ENCODE peak calls at places on chromosomes 12 and 14, in four cellular contexts. Z, C, U and A are unnamed samples. For H3K36me3, the result is how much of the 10 kb centered on the place peaks cover.

GRCh38 chr12:65113621-65114035 is 7.5 kb downstream of the WIF1 start:
- DNase-seq in Z (no peak), C (no peak), U (no peak), A (no peak)

GRCh38 chr12:66066071-66066928 is 64.2 kb downstream of the LLPH start:
- DNase-seq in Z (peak), C (no peak), U (no peak), A (no peak)

GRCh38 chr12:113413488-113413939 is 8.7 kb upstream of the SDSL start:
- DNase-seq in Z (peak), C (no peak), U (no peak), A (no peak)

GRCh38 chr12:20376984-20377383 is 8.6 kb downstream of the PDE3A start:
- DNase-seq in Z (no peak), C (no peak), U (no peak), A (no peak)

GRCh38 chr12:13203028-13203922 is 6.7 kb downstream of the EMP1 start:
- DNase-seq in Z (peak), C (no peak), U (peak), A (no peak)

GRCh38 chr14:59507063-59507751 is 22.9 kb downstream of the JKAMP start:
- DNase-seq in Z (peak), C (no peak), U (peak), A (no peak)

GRCh38 chr12:92244036-92244435 is 98.4 kb upstream of the BTG1 start:
- DNase-seq in Z (no peak), C (no peak), U (peak), A (no peak)

GRCh38 chr14:40616579-40616978 is 990.1 kb upstream of the LRFN5 start:
- DNase-seq in Z (no peak), C (no peak), U (peak), A (no peak)

GRCh38 chr14:94466706-94467370 is 9.2 kb downstream of the SERPINA9 start:
- DNase-seq in Z (peak), C (no peak), U (no peak), A (no peak)

GRCh38 chr12:117037296-117038022 is 61.8 kb downstream of the TESC start:
- DNase-seq in Z (peak), C (no peak), U (no peak), A (no peak)

GRCh38 chr12:6927379-6927991 is at the start of gene ATN1:
- DNase-seq in Z (peak), C (no peak), U (peak), A (no peak)

GRCh38 chr14:29982993-29983392 is 55.3 kb upstream of the PRKD1 start:
- DNase-seq in Z (no peak), C (no peak), U (no peak), A (no peak)

GRCh38 chr14:64255756-64256155 is 38.4 kb downstream of the ESR2 start:
- DNase-seq in Z (no peak), C (no peak), U (no peak), A (no peak)

GRCh38 chr12:42587564-42588307 is 1.8 kb downstream of the PRICKLE1 start:
- DNase-seq in Z (peak), C (no peak), U (no peak), A (no peak)

GRCh38 chr14:98592611-98593170 is 679.3 kb downstream of the BCL11B start:
- DNase-seq in Z (no peak), C (no peak), U (no peak), A (no peak)

GRCh38 chr12:47881826-47882427 is 22.9 kb downstream of the VDR start:
- DNase-seq in Z (no peak), C (no peak), U (no peak), A (no peak)

GRCh38 chr14:77268989-77269595 is 1.9 kb downstream of the NGB start:
- DNase-seq in Z (peak), C (no peak), U (peak), A (no peak)

GRCh38 chr12:23906329-23906728 is 43.1 kb downstream of the SOX5 start:
- DNase-seq in Z (peak), C (no peak), U (peak), A (no peak)

GRCh38 chr14:74882103-74882920 is 596 bp downstream of the DLST start:
- DNase-seq in Z (no peak), C (no peak), U (peak), A (no peak)

GRCh38 chr12:115519887-115520286 is 757.6 kb downstream of the MED13L start:
- DNase-seq in Z (no peak), C (no peak), U (no peak), A (no peak)

GRCh38 chr12:56143870-56144269 is 8.5 kb upstream of the MYL6B start:
- DNase-seq in Z (no peak), C (no peak), U (no peak), A (no peak)

GRCh38 chr12:113220593-113221180 is 577 bp upstream of the TPCN1 start:
- DNase-seq in Z (no peak), C (no peak), U (peak), A (no peak)

GRCh38 chr12:51976376-51977160 is 25.1 kb downstream of the ACVR1B start:
- DNase-seq in Z (no peak), C (no peak), U (no peak), A (no peak)

GRCh38 chr14:85402546-85403162 is 127.3 kb upstream of the FLRT2 start:
- DNase-seq in Z (no peak), C (no peak), U (no peak), A (no peak)

GRCh38 chr12:4214912-4215861 is 58.4 kb upstream of the CCND2 start:
- DNase-seq in Z (no peak), C (peak), U (no peak), A (no peak)

GRCh38 chr12:127153996-127154395 is 1113.0 kb upstream of the TMEM132C start:
- DNase-seq in Z (no peak), C (no peak), U (no peak), A (no peak)

GRCh38 chr14:93959239-93960107 is 16.9 kb downstream of the ASB2 start:
- DNase-seq in Z (peak), C (peak), U (peak), A (peak)

GRCh38 chr12:509494-509893 is 49.8 kb downstream of the B4GALNT3 start:
- DNase-seq in Z (peak), C (no peak), U (no peak), A (no peak)

GRCh38 chr14:100271247-100271939 is 32.4 kb downstream of the YY1 start:
- DNase-seq in Z (peak), C (no peak), U (peak), A (no peak)
- TF ChIP-seq CTCF in Z (peak), C (peak), U (peak), A (peak)

GRCh38 chr12:111450676-111451075 is 45.0 kb downstream of the SH2B3 start:
- DNase-seq in Z (peak), C (no peak), U (no peak), A (no peak)

GRCh38 chr12:111451232-111451631 is 45.5 kb downstream of the SH2B3 start:
- DNase-seq in Z (peak), C (no peak), U (no peak), A (no peak)

GRCh38 chr12:111453071-111453989 is 47.6 kb downstream of the SH2B3 start:
- DNase-seq in Z (peak), C (no peak), U (peak), A (no peak)

GRCh38 chr12:111448831-111449790 is 43.4 kb downstream of the SH2B3 start:
- DNase-seq in Z (peak), C (no peak), U (no peak), A (no peak)

DNA sequence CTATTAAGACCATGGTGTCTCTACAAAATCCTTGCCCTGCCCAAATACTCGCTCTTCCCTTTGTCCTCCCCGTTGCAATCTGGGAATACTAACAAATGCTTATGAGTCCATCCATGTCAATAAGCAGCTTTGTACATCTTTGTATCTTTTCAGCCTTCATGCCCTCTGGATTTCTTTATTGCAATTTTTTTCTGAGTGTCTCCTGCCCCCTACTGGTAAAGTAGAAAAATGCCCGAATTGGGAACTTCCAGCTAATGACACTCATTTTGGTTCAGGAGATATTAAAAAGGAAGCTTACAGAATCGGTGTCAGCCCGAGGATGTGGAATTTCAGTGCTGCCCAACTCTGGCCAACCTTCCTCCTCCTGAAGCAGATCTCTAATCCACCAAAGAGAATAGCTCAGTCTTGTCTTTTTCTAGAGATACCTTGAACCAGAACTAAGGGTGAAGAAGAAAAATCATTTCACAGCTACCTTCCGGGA is 46.0 kb downstream of the SH2B3 start:
- DNase-seq in Z (peak), C (no peak), U (peak), A (no peak)
- H3K36me3 ChIP-seq in Z (half or more), C (half or more), U (under half), A (under half)

GRCh38 chr12:84161296-84161695 is 751.3 kb downstream of the SLC6A15 start:
- DNase-seq in Z (no peak), C (no peak), U (no peak), A (no peak)
- TF ChIP-seq CTCF in Z (no peak), C (no peak), U (no peak), A (no peak)

GRCh38 chr12:104340917-104341611 is 37.5 kb downstream of the EID3 start:
- DNase-seq in Z (peak), C (no peak), U (no peak), A (no peak)
- H3K36me3 ChIP-seq in Z (half or more), C (half or more), U (under half), A (under half)

GRCh38 chr14:102208741-102209140 is 69.0 kb downstream of the WDR20 start:
- DNase-seq in Z (no peak), C (no peak), U (no peak), A (no peak)

GRCh38 chr14:102211240-102211639 is 71.5 kb downstream of the WDR20 start:
- DNase-seq in Z (peak), C (no peak), U (no peak), A (no peak)

GRCh38 chr14:102207831-102208365 is 68.2 kb downstream of the WDR20 start:
- DNase-seq in Z (no peak), C (no peak), U (no peak), A (no peak)

GRCh38 chr14:102210421-102211042 is 70.8 kb downstream of the WDR20 start:
- DNase-seq in Z (peak), C (no peak), U (peak), A (no peak)

DNA sequence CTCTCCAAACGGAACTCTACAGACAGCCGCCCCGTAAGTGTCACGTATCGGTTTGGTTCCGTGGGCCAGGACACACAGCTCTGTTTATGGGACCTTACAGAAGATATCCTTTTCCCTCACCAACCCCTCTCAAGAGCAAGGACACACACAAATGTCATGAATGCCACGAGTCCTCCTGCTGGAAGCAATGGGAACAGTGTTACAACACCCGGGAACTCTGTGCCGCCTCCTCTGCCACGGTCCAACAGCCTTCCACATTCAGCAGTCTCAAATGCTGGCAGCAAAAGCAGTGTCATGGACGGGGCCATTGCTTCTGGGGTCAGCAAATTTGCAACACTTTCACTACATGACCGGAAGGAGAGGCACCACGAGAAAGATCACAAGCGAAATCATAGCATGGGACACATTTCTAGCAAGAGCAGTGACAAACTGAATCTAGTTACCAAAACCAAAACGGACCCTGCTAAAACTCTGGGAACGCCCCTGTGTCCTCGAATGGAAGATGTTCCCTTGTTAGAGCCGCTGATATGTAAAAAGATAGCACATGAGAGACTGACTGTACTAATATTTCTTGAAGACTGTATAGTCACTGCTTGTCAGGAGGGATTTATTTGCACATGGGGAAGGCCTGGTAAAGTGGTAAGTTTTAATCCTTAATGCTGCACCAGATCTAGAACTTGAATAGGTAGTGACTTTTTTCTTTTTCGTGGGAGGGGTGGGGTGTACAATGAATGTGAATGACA is 69.7 kb downstream of the WDR20 start:
- DNase-seq in Z (peak), C (no peak), U (peak), A (no peak)
- TF ChIP-seq CTCF in Z (peak), C (no peak), U (peak), A (no peak)

GRCh38 chr14:51701956-51702355 is 50.2 kb downstream of the FRMD6 start:
- DNase-seq in Z (no peak), C (no peak), U (peak), A (no peak)
- H3K36me3 ChIP-seq in Z (half or more), C (under half), U (under half), A (under half)

GRCh38 chr12:130764073-130764472 is 48.0 kb upstream of the RIMBP2 start:
- DNase-seq in Z (no peak), C (no peak), U (no peak), A (no peak)

GRCh38 chr12:130762319-130762675 is 46.2 kb upstream of the RIMBP2 start:
- DNase-seq in Z (no peak), C (no peak), U (no peak), A (no peak)

GRCh38 chr12:130765186-130765659 is 49.1 kb upstream of the RIMBP2 start:
- DNase-seq in Z (no peak), C (no peak), U (no peak), A (no peak)

GRCh38 chr12:130764475-130765185 is 48.5 kb upstream of the RIMBP2 start:
- DNase-seq in Z (peak), C (no peak), U (no peak), A (no peak)

DNA sequence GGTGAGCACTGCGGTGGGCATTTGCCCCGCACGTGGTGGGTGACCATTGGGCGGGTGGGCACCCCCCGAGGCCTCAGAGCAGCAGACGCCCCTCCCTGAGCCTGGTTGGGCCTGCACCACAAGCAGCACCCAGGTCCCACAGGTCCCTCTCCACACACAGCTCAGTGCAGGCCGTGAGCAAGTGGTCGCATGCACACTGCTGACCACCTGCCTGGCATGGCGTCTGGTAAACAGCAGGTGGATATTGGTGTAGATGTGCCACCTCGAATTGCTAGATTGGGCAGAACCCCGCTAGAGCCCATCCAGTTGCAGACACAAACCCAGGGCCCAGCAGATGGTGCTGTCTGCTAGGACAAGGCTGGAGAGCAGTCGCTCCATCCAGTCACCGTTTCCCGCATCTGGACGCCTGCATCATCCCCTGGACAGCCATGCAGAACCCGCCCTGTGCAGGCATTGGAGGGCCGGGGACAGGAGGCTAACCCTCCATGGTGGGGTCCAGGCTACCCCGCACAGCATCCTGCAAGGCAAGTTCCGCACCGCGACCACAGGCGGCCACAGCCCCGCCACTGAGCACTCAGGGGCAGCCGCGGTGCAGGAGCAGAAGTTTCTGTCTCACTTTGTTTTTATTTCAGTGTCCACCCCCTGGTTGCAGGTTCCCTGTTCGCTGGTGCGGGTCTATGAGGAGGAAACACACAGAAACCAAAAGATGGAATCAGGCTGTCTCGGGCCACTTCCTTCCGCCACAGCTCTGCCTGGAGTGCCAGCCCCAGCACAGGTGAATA is 45.6 kb upstream of the RIMBP2 start:
- DNase-seq in Z (peak), C (no peak), U (peak), A (no peak)
- TF ChIP-seq CTCF in Z (peak), C (no peak), U (peak), A (peak)

GRCh38 chr12:2557589-2557988 is 237.2 kb upstream of the FKBP4 start:
- DNase-seq in Z (no peak), C (no peak), U (no peak), A (no peak)
- H3K36me3 ChIP-seq in Z (under half), C (under half), U (under half), A (under half)

DNA sequence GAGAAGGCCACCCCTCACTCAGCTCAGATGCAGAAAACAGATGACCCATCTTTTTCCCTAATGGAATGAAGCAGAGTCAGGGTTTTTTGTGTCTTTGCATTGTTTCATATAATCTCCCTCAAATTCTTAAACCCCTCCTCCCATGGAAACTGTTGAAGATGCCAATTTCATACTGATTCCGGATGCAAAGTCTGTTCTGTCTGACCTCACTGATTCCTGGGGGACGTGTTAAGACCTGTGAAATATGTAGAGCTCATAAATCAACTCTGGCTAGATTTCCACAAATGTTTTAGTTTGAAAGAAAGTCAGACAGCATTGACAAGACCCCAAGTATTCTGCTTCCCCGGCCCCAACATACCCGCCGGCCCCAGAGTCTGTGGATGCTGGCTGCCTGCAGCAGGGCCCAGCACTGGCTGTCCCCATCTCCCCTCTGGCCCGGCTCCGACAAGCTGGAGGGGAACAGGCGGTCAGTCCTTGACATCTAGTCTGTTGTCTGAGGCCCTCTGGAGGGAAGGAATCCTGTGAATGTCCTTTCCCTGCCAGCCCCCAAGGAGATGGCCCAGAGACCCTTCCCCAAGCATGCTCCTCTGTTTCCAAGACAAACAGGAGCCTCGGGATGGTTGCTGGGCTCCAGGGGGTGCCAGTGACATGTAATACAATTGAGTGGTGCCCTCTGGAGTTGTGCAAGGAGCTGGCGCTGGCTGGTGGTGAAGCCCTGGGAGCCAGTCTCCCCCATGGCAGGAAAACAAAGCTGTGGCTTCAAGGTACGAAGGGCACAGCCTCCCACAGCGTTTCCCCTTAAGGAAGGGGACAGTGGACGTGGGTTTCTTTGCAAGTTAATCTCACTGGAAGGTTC is 22.4 kb downstream of the FBLN5 start:
- DNase-seq in Z (no peak), C (no peak), U (peak), A (no peak)
- TF ChIP-seq CTCF in Z (no peak), C (no peak), U (peak), A (no peak)